ENCODE peak calls at places on chromosome 15, in eight cellular contexts. N, D, B, I, Z, M, S and L are unnamed samples.

GRCh38 chr15:80404719-80405553 is 754 bp downstream of the ARNT2 start:
- DNase-seq in D (peak), S (no peak), I (peak), M (no peak), N (no peak), B (no peak), Z (no peak), L (peak)

GRCh38 chr15:87566236-87566635 is 690.3 kb downstream of the NTRK3 start:
- DNase-seq in B (no peak), D (no peak), M (no peak), S (no peak), Z (no peak), I (no peak), N (no peak), L (no peak)

GRCh38 chr15:64623347-64624024 is 151.9 kb downstream of the RBPMS2 start:
- DNase-seq in S (no peak), N (peak), Z (no peak), B (no peak), M (no peak), I (no peak), D (no peak), L (no peak)

GRCh38 chr15:64776402-64776786 is 1.0 kb upstream of the RBPMS2 start:
- DNase-seq in N (no peak), M (no peak), S (no peak), I (no peak), D (no peak), B (no peak), Z (no peak), L (no peak)

GRCh38 chr15:27418729-27419128 is 447.7 kb downstream of the GABRG3 start:
- DNase-seq in S (no peak), N (no peak), B (no peak), M (no peak), Z (no peak), I (peak), D (peak), L (no peak)

GRCh38 chr15:97976766-97977503 is 16.4 kb downstream of the ARRDC4 start:
- DNase-seq in D (no peak), Z (no peak), B (no peak), M (no peak), N (no peak), S (peak), I (no peak), L (no peak)

GRCh38 chr15:68578175-68578959 is 426 bp upstream of the CORO2B start:
- DNase-seq in M (no peak), D (peak), N (no peak), Z (peak), I (peak), B (no peak), S (peak), L (peak)

GRCh38 chr15:98799991-98800390 is 151.7 kb downstream of the IGF1R start:
- DNase-seq in B (no peak), N (no peak), D (no peak), M (no peak), S (no peak), Z (no peak), I (no peak), L (no peak)

GRCh38 chr15:55683366-55683765 is 59.6 kb downstream of the PRTG start:
- DNase-seq in I (no peak), S (peak), B (no peak), N (no peak), D (no peak), M (no peak), Z (no peak), L (no peak)

GRCh38 chr15:100385300-100385699 is 43.5 kb upstream of the ADAMTS17 start:
- DNase-seq in I (no peak), M (no peak), B (no peak), N (no peak), S (no peak), D (no peak), Z (no peak), L (no peak)

GRCh38 chr15:100384108-100384410 is 42.3 kb upstream of the ADAMTS17 start:
- DNase-seq in I (no peak), N (no peak), S (no peak), Z (no peak), D (no peak), B (no peak), M (no peak), L (no peak)

GRCh38 chr15:100383302-100384107 is 41.7 kb upstream of the ADAMTS17 start:
- DNase-seq in I (peak), M (no peak), Z (no peak), D (peak), S (peak), N (no peak), B (peak), L (peak)
- TF ChIP-seq CTCF in I (peak), M (no peak), Z (peak), D (peak), S (peak), N (peak), B (peak), L (peak)

DNA sequence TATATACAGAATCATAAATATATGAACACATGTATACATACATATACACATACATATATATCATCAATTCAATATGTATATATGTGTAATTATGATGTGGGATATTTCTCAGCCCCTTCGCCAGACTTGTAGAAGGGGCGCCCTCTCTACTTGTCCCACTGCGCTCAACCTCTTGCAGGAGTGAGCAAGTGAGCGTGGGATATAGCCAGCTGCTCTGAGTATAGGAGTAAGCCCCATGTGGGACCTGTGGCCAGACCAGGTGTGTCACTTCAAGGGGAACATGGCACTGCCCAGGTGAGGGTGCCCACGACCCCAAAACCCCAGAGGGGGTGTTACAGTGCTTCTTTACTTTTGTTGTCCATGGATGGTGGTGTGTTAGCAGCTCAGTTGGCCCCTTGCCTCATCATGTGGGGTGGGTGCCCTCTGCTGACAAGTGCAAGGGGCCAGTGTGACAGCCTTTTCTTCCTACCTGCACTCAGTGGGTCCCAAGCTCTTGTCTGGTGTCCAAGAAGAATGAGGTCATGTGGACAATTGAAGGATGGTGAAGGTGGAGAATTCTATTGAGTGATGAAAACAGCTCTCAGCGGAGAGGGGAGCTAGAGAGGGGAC is 304.1 kb downstream of the UNC13C start:
- DNase-seq in M (no peak), N (no peak), S (no peak), D (no peak), B (no peak), Z (no peak), I (no peak), L (peak)
- TF ChIP-seq CTCF in M (no peak), N (no peak), S (peak), D (no peak), B (no peak), Z (no peak), I (no peak), L (no peak)

DNA sequence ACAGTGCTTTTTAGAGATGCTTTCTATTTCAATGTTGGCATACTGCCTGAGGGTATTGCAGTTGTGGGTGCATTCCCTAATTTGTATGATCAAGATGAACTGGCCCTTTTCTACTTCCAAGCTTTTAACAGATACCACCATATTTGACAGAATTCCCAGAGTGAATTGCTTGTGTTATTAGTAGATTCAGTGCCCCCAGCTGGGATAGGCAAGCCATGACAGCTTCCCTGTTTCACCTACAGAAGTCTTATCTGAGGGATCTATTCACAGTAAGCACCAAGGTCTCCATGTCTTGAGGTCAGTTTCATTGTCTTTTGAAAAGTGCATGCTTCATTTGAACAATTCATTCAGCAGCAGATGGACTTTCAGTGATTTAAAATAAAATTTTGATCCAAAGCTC is 68.8 kb upstream of the GOLGA6B start:
- DNase-seq in B (no peak), I (no peak), N (no peak), S (peak), M (no peak), D (no peak), Z (no peak), L (no peak)
- TF ChIP-seq CTCF in B (peak), I (peak), N (no peak), S (peak), M (peak), D (no peak), Z (no peak), L (no peak)

DNA sequence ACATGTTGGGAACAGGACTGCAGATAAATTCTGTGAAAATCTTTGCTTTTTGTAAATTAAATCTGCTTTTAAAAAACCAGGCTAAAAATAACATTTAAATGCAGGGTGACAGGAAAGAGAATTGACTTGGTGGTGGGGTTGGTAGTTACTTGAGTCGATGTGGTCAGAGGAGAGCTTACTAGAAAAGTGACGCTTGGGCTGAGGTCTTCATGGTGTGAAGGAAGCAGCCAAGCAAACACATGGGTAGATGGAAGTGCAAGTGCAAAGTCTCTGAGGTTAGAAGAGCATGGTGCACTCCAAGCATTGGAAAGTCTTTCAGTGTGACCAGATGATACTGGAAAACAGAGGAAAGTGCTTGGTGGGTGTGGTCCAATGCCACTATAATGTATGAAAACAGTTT is 86.4 kb upstream of the THBS1 start:
- DNase-seq in S (no peak), M (no peak), I (no peak), B (no peak), Z (no peak), D (no peak), N (no peak), L (no peak)
- TF ChIP-seq CTCF in S (no peak), M (no peak), I (no peak), B (no peak), Z (no peak), D (no peak), N (no peak), L (no peak)

DNA sequence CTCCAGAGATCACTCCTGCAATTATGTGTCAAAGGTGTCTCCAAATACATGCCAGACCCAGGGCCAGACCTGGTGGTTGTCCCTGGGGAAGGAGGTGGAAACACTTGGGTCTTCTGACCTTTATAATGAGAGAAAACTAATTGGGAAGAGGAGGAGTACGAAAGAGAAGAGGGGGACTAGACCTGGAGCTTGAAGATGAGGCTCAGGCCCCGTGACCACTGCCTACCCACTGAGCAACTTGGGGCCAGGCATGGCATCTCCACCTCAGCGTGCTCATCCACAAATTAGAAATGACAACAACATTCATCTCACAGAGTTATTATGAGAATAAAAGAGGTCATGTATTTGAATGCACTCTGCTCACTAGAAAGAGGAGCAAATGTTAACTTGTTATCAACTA is 19.4 kb upstream of the SPTBN5 start:
- DNase-seq in M (no peak), I (no peak), Z (no peak), N (no peak), B (no peak), S (no peak), D (no peak), L (no peak)
- TF ChIP-seq CTCF in M (no peak), I (no peak), Z (no peak), N (no peak), B (no peak), S (no peak), D (no peak), L (no peak)

DNA sequence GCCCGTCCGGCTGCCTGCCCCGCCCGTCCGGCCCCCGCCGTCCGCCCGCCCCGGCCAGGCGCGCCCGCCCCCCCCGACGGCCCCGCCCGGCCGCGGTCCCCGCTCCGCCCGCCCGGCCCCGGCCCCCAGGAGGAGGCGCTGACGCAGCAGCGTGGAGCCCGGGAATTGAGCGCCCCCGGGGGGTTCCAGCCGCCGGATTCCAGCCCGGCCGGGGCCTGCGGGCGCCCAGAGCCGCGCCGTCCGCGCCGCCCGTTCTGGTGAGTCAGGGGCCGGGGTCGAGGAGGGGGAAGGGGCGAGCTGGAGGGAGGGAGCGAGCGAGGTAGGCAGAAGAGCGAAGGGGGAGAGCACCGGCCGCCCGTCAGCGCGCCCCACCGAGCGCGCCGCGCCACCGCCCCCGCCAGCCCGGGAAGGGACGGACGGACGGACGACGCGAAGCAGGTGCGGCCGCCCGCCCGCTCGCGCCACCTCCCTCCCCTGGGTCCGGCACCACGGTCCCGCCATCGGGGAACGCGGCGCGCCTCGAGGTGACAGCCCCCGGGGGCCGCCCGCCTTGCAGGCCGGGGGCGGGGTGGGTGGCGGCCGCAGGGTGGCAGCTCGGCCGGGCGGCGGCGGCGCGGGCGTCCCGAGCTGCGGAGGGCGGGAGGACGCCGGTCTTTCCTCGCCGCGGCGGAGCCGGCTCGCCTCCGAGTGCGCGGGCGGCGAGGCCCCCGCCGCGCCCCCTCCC is 421 bp downstream of the BAHD1 start:
- DNase-seq in B (no peak), M (no peak), I (peak), N (peak), Z (no peak), D (peak), S (no peak), L (no peak)
- TF ChIP-seq CTCF in B (no peak), M (no peak), I (peak), N (no peak), Z (no peak), D (no peak), S (no peak), L (no peak)

DNA sequence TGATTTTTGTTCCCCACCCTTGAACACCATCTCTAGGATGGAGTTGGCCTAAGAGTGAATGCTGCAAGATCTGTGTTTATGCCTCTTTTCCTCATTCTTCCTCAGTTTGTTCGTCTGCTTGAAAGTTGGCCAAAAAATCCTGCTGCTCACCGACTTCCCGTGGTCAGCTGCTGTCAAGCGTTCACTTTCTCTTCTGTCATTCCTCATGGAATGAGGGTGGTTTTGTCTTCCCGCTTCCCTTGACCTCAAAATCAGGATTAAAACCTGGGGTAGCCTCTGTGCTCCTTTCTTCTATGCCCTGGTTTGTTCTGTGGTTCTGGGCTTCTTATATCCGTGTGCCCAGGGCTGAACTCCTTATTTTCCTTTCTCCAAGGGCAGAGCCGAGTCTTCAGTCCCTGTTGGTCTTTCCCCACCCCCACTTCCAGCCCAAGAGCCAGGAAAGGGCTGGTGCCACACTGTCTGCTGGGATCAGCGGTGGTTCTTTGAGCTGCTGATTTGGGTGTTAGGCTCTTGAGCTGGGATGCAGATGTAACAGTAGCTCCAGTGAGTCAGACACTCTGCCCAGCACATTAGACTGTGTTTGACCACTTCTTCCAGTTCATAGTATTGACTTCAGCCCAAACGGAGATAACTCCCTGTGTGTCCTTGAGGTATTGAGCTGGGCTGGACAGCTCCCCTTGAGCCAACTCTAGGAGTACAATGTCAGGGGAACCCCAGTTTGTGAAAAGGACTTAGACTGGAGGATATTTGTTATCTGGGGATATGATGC is 2.3 kb downstream of the SERF2 start:
- DNase-seq in N (no peak), D (no peak), I (no peak), B (no peak), S (no peak), Z (peak), M (no peak), L (no peak)
- TF ChIP-seq CTCF in N (no peak), D (no peak), I (no peak), B (no peak), S (no peak), Z (no peak), M (no peak), L (no peak)